ENCODE peak calls at places on chromosomes 13 and 19, in five cellular contexts. One of them, this sample, is unnamed.

GRCh38 chr19:35509018-35509652 is 4.3 kb downstream of the DMKN start:
- DNase-seq in SW480: peak
- DNase-seq in activated T-cell treated with anti-CD3 and anti-CD28 coated beads, Interleukin-2, amount 50 U/mL, for 72 hours: peak
- DNase-seq in caudate nucleus: peak
- DNase-seq in activated naive CD8-positive, alpha-beta T cell treated with anti-CD3 and anti-CD28 coated beads, Interleukin-2, amount 50 U/mL, for 24 hours: peak
- DNase-seq in this sample: peak

GRCh38 chr19:8028951-8029491 is 23.5 kb upstream of the CCL25 start:
- DNase-seq in SW480: no peak
- DNase-seq in activated T-cell treated with anti-CD3 and anti-CD28 coated beads, Interleukin-2, amount 50 U/mL, for 72 hours: no peak
- DNase-seq in caudate nucleus: no peak
- DNase-seq in activated naive CD8-positive, alpha-beta T cell treated with anti-CD3 and anti-CD28 coated beads, Interleukin-2, amount 50 U/mL, for 24 hours: no peak
- DNase-seq in this sample: no peak

GRCh38 chr19:55586976-55587668 is 6.5 kb upstream of the ZNF579 start:
- DNase-seq in SW480: peak
- DNase-seq in activated T-cell treated with anti-CD3 and anti-CD28 coated beads, Interleukin-2, amount 50 U/mL, for 72 hours: peak
- DNase-seq in caudate nucleus: peak
- DNase-seq in activated naive CD8-positive, alpha-beta T cell treated with anti-CD3 and anti-CD28 coated beads, Interleukin-2, amount 50 U/mL, for 24 hours: peak
- DNase-seq in this sample: peak

GRCh38 chr13:23715762-23716235 is 145.6 kb downstream of the TNFRSF19 start:
- DNase-seq in SW480: peak
- DNase-seq in activated T-cell treated with anti-CD3 and anti-CD28 coated beads, Interleukin-2, amount 50 U/mL, for 72 hours: no peak
- DNase-seq in caudate nucleus: no peak
- DNase-seq in activated naive CD8-positive, alpha-beta T cell treated with anti-CD3 and anti-CD28 coated beads, Interleukin-2, amount 50 U/mL, for 24 hours: peak
- DNase-seq in this sample: peak

GRCh38 chr13:44921931-44922758 is 67.1 kb downstream of the NUFIP1 start:
- DNase-seq in SW480: peak
- DNase-seq in activated T-cell treated with anti-CD3 and anti-CD28 coated beads, Interleukin-2, amount 50 U/mL, for 72 hours: no peak
- DNase-seq in caudate nucleus: peak
- DNase-seq in activated naive CD8-positive, alpha-beta T cell treated with anti-CD3 and anti-CD28 coated beads, Interleukin-2, amount 50 U/mL, for 24 hours: no peak
- DNase-seq in this sample: peak

GRCh38 chr13:48155850-48156249 is 60.9 kb upstream of the MED4 start:
- DNase-seq in SW480: peak
- DNase-seq in activated T-cell treated with anti-CD3 and anti-CD28 coated beads, Interleukin-2, amount 50 U/mL, for 72 hours: peak
- DNase-seq in caudate nucleus: no peak
- DNase-seq in activated naive CD8-positive, alpha-beta T cell treated with anti-CD3 and anti-CD28 coated beads, Interleukin-2, amount 50 U/mL, for 24 hours: no peak
- DNase-seq in this sample: no peak

GRCh38 chr13:44873486-44873885 is 115.8 kb downstream of the NUFIP1 start:
- DNase-seq in SW480: no peak
- DNase-seq in activated T-cell treated with anti-CD3 and anti-CD28 coated beads, Interleukin-2, amount 50 U/mL, for 72 hours: no peak
- DNase-seq in caudate nucleus: no peak
- DNase-seq in activated naive CD8-positive, alpha-beta T cell treated with anti-CD3 and anti-CD28 coated beads, Interleukin-2, amount 50 U/mL, for 24 hours: no peak
- DNase-seq in this sample: no peak

GRCh38 chr19:42064432-42064831 is 5.6 kb downstream of the GRIK5 start:
- DNase-seq in SW480: no peak
- DNase-seq in activated T-cell treated with anti-CD3 and anti-CD28 coated beads, Interleukin-2, amount 50 U/mL, for 72 hours: no peak
- DNase-seq in caudate nucleus: no peak
- DNase-seq in activated naive CD8-positive, alpha-beta T cell treated with anti-CD3 and anti-CD28 coated beads, Interleukin-2, amount 50 U/mL, for 24 hours: no peak
- DNase-seq in this sample: no peak

GRCh38 chr13:41608111-41608510 is 150.8 kb downstream of the RGCC start:
- DNase-seq in SW480: no peak
- DNase-seq in activated T-cell treated with anti-CD3 and anti-CD28 coated beads, Interleukin-2, amount 50 U/mL, for 72 hours: no peak
- DNase-seq in caudate nucleus: no peak
- DNase-seq in activated naive CD8-positive, alpha-beta T cell treated with anti-CD3 and anti-CD28 coated beads, Interleukin-2, amount 50 U/mL, for 24 hours: no peak
- DNase-seq in this sample: no peak

GRCh38 chr13:63517376-63517775 is 2101.7 kb upstream of the PCDH20 start:
- DNase-seq in SW480: no peak
- DNase-seq in activated T-cell treated with anti-CD3 and anti-CD28 coated beads, Interleukin-2, amount 50 U/mL, for 72 hours: no peak
- DNase-seq in caudate nucleus: no peak
- DNase-seq in activated naive CD8-positive, alpha-beta T cell treated with anti-CD3 and anti-CD28 coated beads, Interleukin-2, amount 50 U/mL, for 24 hours: no peak
- DNase-seq in this sample: no peak

GRCh38 chr13:108993346-108993745 is 363.9 kb downstream of the MYO16 start:
- DNase-seq in SW480: no peak
- DNase-seq in activated T-cell treated with anti-CD3 and anti-CD28 coated beads, Interleukin-2, amount 50 U/mL, for 72 hours: no peak
- DNase-seq in caudate nucleus: peak
- DNase-seq in activated naive CD8-positive, alpha-beta T cell treated with anti-CD3 and anti-CD28 coated beads, Interleukin-2, amount 50 U/mL, for 24 hours: no peak
- DNase-seq in this sample: no peak

GRCh38 chr13:35723061-35723461 is 246.6 kb upstream of the MAB21L1 start:
- DNase-seq in SW480: no peak
- DNase-seq in activated T-cell treated with anti-CD3 and anti-CD28 coated beads, Interleukin-2, amount 50 U/mL, for 72 hours: no peak
- DNase-seq in caudate nucleus: no peak
- DNase-seq in activated naive CD8-positive, alpha-beta T cell treated with anti-CD3 and anti-CD28 coated beads, Interleukin-2, amount 50 U/mL, for 24 hours: no peak
- DNase-seq in this sample: no peak

GRCh38 chr19:47151627-47152026 is 21.0 kb downstream of the SAE1 start:
- DNase-seq in SW480: no peak
- DNase-seq in activated T-cell treated with anti-CD3 and anti-CD28 coated beads, Interleukin-2, amount 50 U/mL, for 72 hours: no peak
- DNase-seq in caudate nucleus: no peak
- DNase-seq in activated naive CD8-positive, alpha-beta T cell treated with anti-CD3 and anti-CD28 coated beads, Interleukin-2, amount 50 U/mL, for 24 hours: no peak
- DNase-seq in this sample: no peak

GRCh38 chr19:29277107-29277506 is 64.2 kb upstream of the UQCRFS1 start:
- DNase-seq in SW480: peak
- DNase-seq in activated T-cell treated with anti-CD3 and anti-CD28 coated beads, Interleukin-2, amount 50 U/mL, for 72 hours: peak
- DNase-seq in caudate nucleus: no peak
- DNase-seq in activated naive CD8-positive, alpha-beta T cell treated with anti-CD3 and anti-CD28 coated beads, Interleukin-2, amount 50 U/mL, for 24 hours: peak
- DNase-seq in this sample: no peak

GRCh38 chr19:57466489-57466888 is 9.5 kb upstream of the VN1R1 start:
- DNase-seq in SW480: no peak
- DNase-seq in activated T-cell treated with anti-CD3 and anti-CD28 coated beads, Interleukin-2, amount 50 U/mL, for 72 hours: no peak
- DNase-seq in caudate nucleus: no peak
- DNase-seq in activated naive CD8-positive, alpha-beta T cell treated with anti-CD3 and anti-CD28 coated beads, Interleukin-2, amount 50 U/mL, for 24 hours: no peak
- DNase-seq in this sample: no peak

GRCh38 chr13:66915596-66916185 is 314.4 kb downstream of the PCDH9 start:
- DNase-seq in SW480: no peak
- DNase-seq in activated T-cell treated with anti-CD3 and anti-CD28 coated beads, Interleukin-2, amount 50 U/mL, for 72 hours: no peak
- DNase-seq in caudate nucleus: no peak
- DNase-seq in activated naive CD8-positive, alpha-beta T cell treated with anti-CD3 and anti-CD28 coated beads, Interleukin-2, amount 50 U/mL, for 24 hours: no peak
- DNase-seq in this sample: no peak

GRCh38 chr19:19602136-19602712 is 16.3 kb downstream of the PBX4 start:
- DNase-seq in SW480: peak
- DNase-seq in activated T-cell treated with anti-CD3 and anti-CD28 coated beads, Interleukin-2, amount 50 U/mL, for 72 hours: no peak
- DNase-seq in caudate nucleus: no peak
- DNase-seq in activated naive CD8-positive, alpha-beta T cell treated with anti-CD3 and anti-CD28 coated beads, Interleukin-2, amount 50 U/mL, for 24 hours: no peak
- DNase-seq in this sample: peak

GRCh38 chr19:39110263-39110967 is 15.2 kb upstream of the PAK4 start:
- DNase-seq in SW480: peak
- DNase-seq in activated T-cell treated with anti-CD3 and anti-CD28 coated beads, Interleukin-2, amount 50 U/mL, for 72 hours: peak
- DNase-seq in caudate nucleus: peak
- DNase-seq in activated naive CD8-positive, alpha-beta T cell treated with anti-CD3 and anti-CD28 coated beads, Interleukin-2, amount 50 U/mL, for 24 hours: peak
- DNase-seq in this sample: peak

GRCh38 chr19:42282036-42282762 is 13.1 kb downstream of the CIC start:
- DNase-seq in SW480: no peak
- DNase-seq in activated T-cell treated with anti-CD3 and anti-CD28 coated beads, Interleukin-2, amount 50 U/mL, for 72 hours: no peak
- DNase-seq in caudate nucleus: no peak
- DNase-seq in activated naive CD8-positive, alpha-beta T cell treated with anti-CD3 and anti-CD28 coated beads, Interleukin-2, amount 50 U/mL, for 24 hours: peak
- DNase-seq in this sample: no peak

GRCh38 chr13:77800219-77800618 is 102.7 kb downstream of the SLAIN1 start:
- DNase-seq in SW480: no peak
- DNase-seq in activated T-cell treated with anti-CD3 and anti-CD28 coated beads, Interleukin-2, amount 50 U/mL, for 72 hours: no peak
- DNase-seq in caudate nucleus: no peak
- DNase-seq in activated naive CD8-positive, alpha-beta T cell treated with anti-CD3 and anti-CD28 coated beads, Interleukin-2, amount 50 U/mL, for 24 hours: no peak
- DNase-seq in this sample: no peak